ENCODE peak calls at places on chromosomes 2 and 18, in nine cellular contexts. P is HepG2, Y is A549, F is tibial nerve, G is GM12891, S is IMR-90, H is transverse colon, X is stomach, Q is body of pancreas. N is an unnamed sample.

GRCh38 chr18:28960146-28960545 is 783.2 kb upstream of the CDH2 start:
- DNase-seq in P (no peak), Y (no peak), F (no peak), G (no peak), S (peak; percentile 60), H (no peak), X (no peak), Q (no peak), N (no peak)

GRCh38 chr2:219056896-219057708 is 3.6 kb downstream of the IHH start:
- DNase-seq in P (no peak), Y (no peak), F (no peak), G (no peak), S (no peak), H (no peak), X (peak; percentile 23), Q (peak; percentile 17), N (peak; percentile 67)

GRCh38 chr2:195434346-195434745 is 222.7 kb upstream of the SLC39A10 start:
- DNase-seq in P (no peak), Y (no peak), F (no peak), G (no peak), S (no peak), H (no peak), X (no peak), Q (no peak), N (no peak)

GRCh38 chr2:10400568-10400977 is 47.6 kb downstream of the ODC1 start:
- DNase-seq in P (no peak), Y (no peak), F (peak; percentile 41), G (no peak), S (no peak), H (peak; percentile 33), X (no peak), Q (no peak), N (peak; percentile 84)

GRCh38 chr18:58205087-58205779 is 161.2 kb downstream of the NEDD4L start:
- DNase-seq in P (no peak), Y (no peak), F (no peak), G (no peak), S (peak; percentile 83), H (no peak), X (no peak), Q (no peak), N (no peak)

GRCh38 chr2:85826990-85827878 is 61.6 kb downstream of the ST3GAL5 start:
- DNase-seq in P (peak; percentile 48), Y (peak; percentile 72), F (peak; percentile 86), G (peak; percentile 42), S (peak; percentile 49), H (peak; percentile 79), X (peak; percentile 82), Q (peak; percentile 75), N (peak; percentile 93)

GRCh38 chr2:72570401-72570800 is 255.4 kb downstream of the EXOC6B start:
- DNase-seq in P (peak; percentile 36), Y (peak; percentile 62), F (no peak), G (no peak), S (no peak), H (no peak), X (no peak), Q (no peak), N (no peak)

GRCh38 chr2:101173707-101174295 is 22.6 kb upstream of the TBC1D8 start:
- DNase-seq in P (no peak), Y (no peak), F (no peak), G (no peak), S (no peak), H (no peak), X (no peak), Q (no peak), N (peak; percentile 79)

GRCh38 chr2:189580267-189580661 is 322 bp downstream of the SLC40A1 start:
- DNase-seq in P (peak; percentile 40), Y (no peak), F (no peak), G (no peak), S (no peak), H (peak; percentile 37), X (peak; percentile 29), Q (peak; percentile 28), N (peak; percentile 85)

GRCh38 chr18:32730620-32731021 is 42.2 kb downstream of the KLHL14 start:
- DNase-seq in P (no peak), Y (no peak), F (no peak), G (no peak), S (no peak), H (no peak), X (no peak), Q (no peak), N (no peak)

GRCh38 chr2:150293771-150294170 is 193.7 kb downstream of the RND3 start:
- DNase-seq in P (no peak), Y (no peak), F (no peak), G (no peak), S (no peak), H (no peak), X (no peak), Q (no peak), N (no peak)

GRCh38 chr2:43024515-43024962 is 201.9 kb downstream of the ZFP36L2 start:
- DNase-seq in P (no peak), Y (peak; percentile 57), F (peak; percentile 62), G (peak; percentile 51), S (peak; percentile 55), H (peak; percentile 83), X (peak; percentile 76), Q (peak; percentile 71), N (peak; percentile 83)

GRCh38 chr18:56256659-56257058 is 381.7 kb downstream of the TXNL1 start:
- DNase-seq in P (no peak), Y (no peak), F (no peak), G (no peak), S (no peak), H (no peak), X (no peak), Q (no peak), N (no peak)

GRCh38 chr2:176170606-176171005 is 13.5 kb downstream of the HOXD3 start:
- DNase-seq in P (no peak), Y (no peak), F (no peak), G (no peak), S (no peak), H (no peak), X (no peak), Q (no peak), N (no peak)

GRCh38 chr2:226791056-226791486 is 8.5 kb downstream of the IRS1 start:
- DNase-seq in P (no peak), Y (no peak), F (peak; percentile 55), G (no peak), S (peak; percentile 71), H (peak; percentile 59), X (no peak), Q (peak; percentile 55), N (no peak)

GRCh38 chr2:40332096-40332826 is 119.6 kb downstream of the SLC8A1 start:
- DNase-seq in P (no peak), Y (peak; percentile 19), F (no peak), G (no peak), S (peak; percentile 86), H (no peak), X (no peak), Q (peak; percentile 41), N (no peak)

DNA sequence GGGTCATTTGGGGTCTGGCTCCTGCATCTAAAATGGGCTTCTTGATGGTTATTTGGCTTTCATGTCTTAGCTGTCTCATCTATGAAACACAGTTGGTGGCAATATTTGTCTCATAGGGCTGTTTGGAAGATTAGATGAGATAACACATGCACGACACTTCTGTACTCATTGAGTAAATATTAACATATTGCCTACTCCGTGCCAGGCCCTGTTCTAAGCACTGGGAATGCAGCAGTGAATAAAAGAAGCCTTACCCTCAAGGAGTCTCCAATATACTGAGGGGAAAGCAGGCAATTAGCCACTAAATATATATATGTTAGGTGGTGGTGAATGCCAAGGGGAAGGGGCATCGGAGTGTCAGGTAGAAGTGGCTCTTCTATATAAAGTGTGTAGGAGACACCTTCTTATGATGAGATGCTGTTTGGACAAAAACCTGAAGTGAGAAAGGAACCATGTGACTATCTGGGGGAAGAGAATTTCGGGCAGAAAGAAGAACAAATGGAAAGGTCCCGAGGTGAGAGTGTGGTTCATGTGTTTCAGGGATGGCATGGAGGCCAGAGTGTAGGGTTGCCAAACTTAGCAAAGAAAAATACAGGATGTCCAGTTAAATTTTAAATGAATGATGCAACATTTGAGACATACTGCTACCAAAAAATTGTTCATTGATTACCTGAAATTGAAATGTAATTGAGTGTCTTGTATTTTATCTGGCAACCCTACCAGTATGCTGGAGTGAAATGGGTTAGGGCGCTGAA is 11.8 kb downstream of the SLC3A1 start:
- DNase-seq in P (no peak), Y (peak; percentile 56), F (no peak), G (no peak), S (no peak), H (no peak), X (peak; percentile 61), Q (peak; percentile 41), N (no peak)
- TF ChIP-seq POLR2A in P (no peak), Y (no peak), F (no peak), G (no peak), S (no peak), H (no peak), X (no peak), Q (no peak), N (no peak)

GRCh38 chr2:65018141-65018582 is 29.0 kb downstream of the SLC1A4 start:
- DNase-seq in P (no peak), Y (no peak), F (peak; percentile 48), G (no peak), S (no peak), H (peak; percentile 23), X (no peak), Q (no peak), N (peak; percentile 83)
- TF ChIP-seq POLR2A in P (no peak), Y (no peak), F (no peak), G (no peak), S (no peak), H (no peak), X (no peak), Q (no peak), N (no peak)

GRCh38 chr2:172249986-172250385 is 147.3 kb upstream of the DLX2 start:
- DNase-seq in P (no peak), Y (no peak), F (no peak), G (no peak), S (peak; percentile 89), H (no peak), X (no peak), Q (no peak), N (no peak)

GRCh38 chr2:172250801-172251200 is 148.1 kb upstream of the DLX2 start:
- DNase-seq in P (no peak), Y (no peak), F (no peak), G (no peak), S (no peak), H (no peak), X (no peak), Q (no peak), N (no peak)

GRCh38 chr2:172251231-172251630 is 148.5 kb upstream of the DLX2 start:
- DNase-seq in P (no peak), Y (no peak), F (no peak), G (no peak), S (peak; percentile 72), H (no peak), X (no peak), Q (no peak), N (no peak)

GRCh38 chr2:172252154-172252553 is 149.5 kb upstream of the DLX2 start:
- DNase-seq in P (no peak), Y (no peak), F (no peak), G (no peak), S (no peak), H (no peak), X (no peak), Q (no peak), N (no peak)

GRCh38 chr2:172253190-172254052 is 150.7 kb upstream of the DLX2 start:
- DNase-seq in P (peak; percentile 91), Y (peak; percentile 95), F (peak; percentile 31), G (no peak), S (peak; percentile 100), H (peak; percentile 70), X (peak; percentile 50), Q (peak; percentile 50), N (no peak)
- TF ChIP-seq POLR2A in P (no peak), Y (no peak), F (no peak), G (no peak), S (no peak), H (no peak), X (no peak), Q (no peak), N (no peak)

GRCh38 chr2:237739101-237739500 is 59.5 kb upstream of the RBM44 start:
- DNase-seq in P (no peak), Y (no peak), F (no peak), G (no peak), S (no peak), H (no peak), X (no peak), Q (no peak), N (no peak)
- TF ChIP-seq POLR2A in P (no peak), Y (no peak), F (no peak), G (no peak), S (peak; percentile 37), H (no peak), X (no peak), Q (no peak), N (no peak)